ENCODE peak calls at places on chromosomes 3 and 15, in four cellular contexts. A is endodermal cell, S is heart left ventricle, I is neural progenitor cell. Q is an unnamed sample.
A peak's percentile ranks its signal among the peaks of the same experiment; 100 is the strongest.

GRCh38 chr3:43872901-43873300 is 182.2 kb downstream of the ABHD5 start:
- DNase-seq in A (peak; percentile 24), S (no peak), I (no peak), Q (no peak)

GRCh38 chr15:66039117-66039860 is 170.0 kb downstream of the RAB11A start:
- DNase-seq in A (peak; percentile 81), S (no peak), I (peak; percentile 57), Q (no peak)

GRCh38 chr3:53498993-53499641 is 4.7 kb downstream of the CACNA1D start:
- DNase-seq in A (peak; percentile 59), S (no peak), I (peak; percentile 55), Q (no peak)

GRCh38 chr3:182682263-182683229 is 110.8 kb upstream of the ATP11B start:
- DNase-seq in A (peak; percentile 91), S (peak; percentile 34), I (peak; percentile 87), Q (peak; percentile 28)

GRCh38 chr15:47184405-47185221 is 532.7 kb upstream of the SEMA6D start:
- DNase-seq in A (peak; percentile 85), S (peak; percentile 27), I (peak; percentile 66), Q (no peak)

GRCh38 chr3:18135083-18135814 is 289.9 kb downstream of the SATB1 start:
- DNase-seq in A (no peak), S (no peak), I (no peak), Q (no peak)

GRCh38 chr3:110178965-110179364 is 841.6 kb upstream of the DPPA4 start:
- DNase-seq in A (no peak), S (no peak), I (peak; percentile 17), Q (no peak)

GRCh38 chr3:114764056-114764492 is 383.0 kb downstream of the ZBTB20 start:
- DNase-seq in A (no peak), S (no peak), I (no peak), Q (no peak)

GRCh38 chr3:23911397-23911796 is 5.4 kb downstream of the NKIRAS1 start:
- DNase-seq in A (no peak), S (no peak), I (no peak), Q (no peak)

GRCh38 chr15:67082007-67082536 is 16.7 kb downstream of the SMAD3 start:
- DNase-seq in A (no peak), S (no peak), I (no peak), Q (no peak)

GRCh38 chr3:134250717-134251220 is at the start of gene RYK:
- DNase-seq in A (peak; percentile 94), S (peak; percentile 88), I (peak; percentile 91), Q (peak; percentile 93)

GRCh38 chr3:125585595-125586223 is 9.6 kb downstream of the OSBPL11 start:
- DNase-seq in A (peak; percentile 86), S (peak; percentile 56), I (peak; percentile 77), Q (peak; percentile 76)

GRCh38 chr3:193970773-193971206 is 165.2 kb upstream of the HES1 start:
- DNase-seq in A (no peak), S (no peak), I (no peak), Q (no peak)

GRCh38 chr3:31472479-31473390 is 60.0 kb upstream of the STT3B start:
- DNase-seq in A (no peak), S (no peak), I (no peak), Q (no peak)

GRCh38 chr15:26970712-26971210 is at the start of gene GABRG3:
- DNase-seq in A (peak; percentile 87), S (no peak), I (peak; percentile 86), Q (peak; percentile 68)

GRCh38 chr15:53791616-53792015 is 32.2 kb upstream of the WDR72 start:
- DNase-seq in A (no peak), S (no peak), I (no peak), Q (no peak)

GRCh38 chr3:37768107-37768809 is 93.4 kb upstream of the CTDSPL start:
- DNase-seq in A (no peak), S (no peak), I (no peak), Q (no peak)

GRCh38 chr3:169812124-169812843 is 386 bp upstream of the LRRIQ4 start:
- DNase-seq in A (peak; percentile 90), S (peak; percentile 81), I (peak; percentile 82), Q (peak; percentile 80)

GRCh38 chr3:180391001-180391400 is 211.0 kb upstream of the TTC14 start:
- DNase-seq in A (no peak), S (no peak), I (no peak), Q (no peak)

GRCh38 chr15:29731865-29732264 is 90.4 kb downstream of the TJP1 start:
- DNase-seq in A (no peak), S (no peak), I (no peak), Q (no peak)

GRCh38 chr3:47666118-47666517 is 87.5 kb upstream of the CSPG5 start:
- DNase-seq in A (no peak), S (no peak), I (no peak), Q (no peak)

GRCh38 chr15:89196994-89197393 is 24.4 kb downstream of the RLBP1 start:
- DNase-seq in A (no peak), S (no peak), I (no peak), Q (no peak)

GRCh38 chr15:39904115-39904514 is 16.0 kb downstream of the GPR176 start:
- DNase-seq in A (no peak), S (no peak), I (no peak), Q (no peak)

GRCh38 chr3:197466586-197467399 is 89.0 kb downstream of the BDH1 start:
- DNase-seq in A (no peak), S (no peak), I (no peak), Q (no peak)
- H3K4me3 ChIP-seq in A (no peak overlapping the region), S (no peak overlapping the region), I (no peak overlapping the region), Q (no peak overlapping the region)

GRCh38 chr3:197503652-197504051 is 52.1 kb downstream of the BDH1 start:
- DNase-seq in A (no peak), S (no peak), I (no peak), Q (no peak)
- H3K4me1 ChIP-seq in A (no peaks in the 10 kb centered on the region), S (no peaks in the 10 kb centered on the region), I (peaks cover 9% of the 10 kb centered on the region), Q (peaks cover 3% of the 10 kb centered on the region)

GRCh38 chr15:41331281-41331680 is 1.1 kb downstream of the OIP5 start:
- DNase-seq in A (peak; percentile 53), S (no peak), I (peak; percentile 2), Q (peak; percentile 42)
- H3K4me3 ChIP-seq in A (peak overlapping the region; percentile 93), S (no peak overlapping the region), I (peak overlapping the region; percentile 91), Q (peak overlapping the region; percentile 90)

GRCh38 chr3:52432631-52433030 is 12.3 kb downstream of the SEMA3G start:
- DNase-seq in A (peak; percentile 36), S (peak; percentile 71), I (no peak), Q (no peak)
- H3K4me1 ChIP-seq in A (peaks cover 12% of the 10 kb centered on the region), S (peaks cover 55% of the 10 kb centered on the region), I (peaks cover 18% of the 10 kb centered on the region), Q (no peaks in the 10 kb centered on the region)

DNA sequence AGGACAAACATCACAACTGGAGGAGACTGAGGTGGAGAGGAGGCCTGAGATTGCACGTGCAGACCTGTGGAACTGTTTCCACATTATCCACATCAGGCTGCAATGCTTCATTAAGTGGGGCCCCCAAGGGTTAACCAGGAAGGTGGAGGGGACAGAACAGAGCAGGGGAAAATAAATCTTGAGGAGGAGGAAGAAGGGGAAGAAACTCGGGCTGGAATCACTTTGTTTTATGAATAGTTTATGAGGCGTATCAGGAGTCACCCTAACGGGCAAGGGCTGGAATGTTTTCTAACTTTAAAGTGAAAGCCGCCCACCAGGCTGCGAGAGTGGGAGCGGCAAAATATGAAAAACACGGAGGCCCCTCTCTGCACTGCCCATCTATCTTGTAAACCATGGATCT is 154.9 kb downstream of the WNT5A start:
- DNase-seq in A (no peak), S (no peak), I (no peak), Q (no peak)
- H3K4me3 ChIP-seq in A (no peak overlapping the region), S (no peak overlapping the region), I (no peak overlapping the region), Q (no peak overlapping the region)

GRCh38 chr15:50106438-50106837 is 12.6 kb downstream of the ATP8B4 start:
- DNase-seq in A (no peak), S (no peak), I (no peak), Q (no peak)

GRCh38 chr15:50108446-50108845 is 10.6 kb downstream of the ATP8B4 start:
- DNase-seq in A (no peak), S (no peak), I (no peak), Q (no peak)

GRCh38 chr15:50109086-50109987 is 9.7 kb downstream of the ATP8B4 start:
- DNase-seq in A (no peak), S (no peak), I (no peak), Q (no peak)

GRCh38 chr15:50107591-50108408 is 11.2 kb downstream of the ATP8B4 start:
- DNase-seq in A (no peak), S (peak; percentile 35), I (no peak), Q (no peak)

DNA sequence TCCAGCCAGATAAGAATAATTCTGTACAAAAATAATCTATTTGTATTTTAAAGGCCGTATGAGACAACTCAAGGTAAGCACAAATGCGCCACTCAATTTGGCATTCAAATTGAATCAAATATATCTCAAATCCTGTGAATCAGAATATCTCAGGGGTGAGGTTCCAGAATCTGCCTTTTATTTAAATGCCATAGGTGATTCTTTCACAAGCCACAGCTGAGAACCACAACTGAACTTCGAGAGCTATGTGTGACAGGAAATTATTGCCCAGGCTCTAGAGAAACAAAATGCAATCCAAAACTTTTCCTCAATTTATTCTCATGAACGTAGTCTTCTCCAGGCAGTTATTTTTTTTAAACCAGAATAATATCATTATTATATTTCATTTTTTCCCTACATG is 11.9 kb downstream of the ATP8B4 start:
- DNase-seq in A (no peak), S (no peak), I (no peak), Q (no peak)
- H3K4me1 ChIP-seq in A (no peaks in the 10 kb centered on the region), S (no peaks in the 10 kb centered on the region), I (no peaks in the 10 kb centered on the region), Q (no peaks in the 10 kb centered on the region)

DNA sequence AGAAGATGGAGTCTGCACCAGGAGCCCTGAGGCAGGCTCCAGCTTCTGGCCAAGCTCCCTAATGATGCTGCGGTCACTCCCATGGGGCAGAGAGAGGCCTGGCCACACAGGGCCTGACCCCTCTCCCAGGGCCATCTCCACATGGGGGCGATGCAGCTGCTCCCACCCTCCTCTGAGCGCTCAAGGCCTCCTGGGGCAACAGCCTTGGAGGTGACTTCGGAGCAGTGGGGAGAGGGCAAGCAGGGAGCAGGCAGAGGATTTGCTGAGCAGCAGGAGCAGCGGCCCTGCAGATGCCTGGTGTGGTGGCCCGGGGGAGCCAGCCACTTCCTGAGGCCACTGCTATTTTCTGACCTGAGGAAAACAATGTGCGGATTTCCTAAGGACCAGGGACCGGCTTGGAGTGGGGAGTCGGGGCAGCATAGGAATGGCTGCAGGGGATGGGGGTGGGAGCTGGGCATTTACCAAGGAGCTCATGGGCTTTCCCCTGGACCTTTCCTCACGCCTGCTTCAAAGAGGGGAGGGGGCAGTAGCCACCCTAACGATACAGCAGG is 81.6 kb upstream of the RPL32 start:
- DNase-seq in A (no peak), S (no peak), I (no peak), Q (no peak)
- H3K4me3 ChIP-seq in A (no peak overlapping the region), S (no peak overlapping the region), I (no peak overlapping the region), Q (no peak overlapping the region)

GRCh38 chr15:32838338-32838737 is 120.5 kb downstream of the GREM1 start:
- DNase-seq in A (no peak), S (no peak), I (no peak), Q (no peak)
- H3K4me1 ChIP-seq in A (no peaks in the 10 kb centered on the region), S (no peaks in the 10 kb centered on the region), I (peaks cover 12% of the 10 kb centered on the region), Q (no peaks in the 10 kb centered on the region)

Q was measured in HAP-1.